ENCODE peak calls at places on chromosomes 13 and 19, in six cellular contexts. E, B, O, J, V and Z are unnamed samples.

GRCh38 chr19:39126312-39126561 is 651 bp downstream of the PAK4 start:
- ATAC-seq in E (no peak), B (no peak), O (no peak), J (no peak), V (no peak), Z (no peak)

GRCh38 chr13:35702316-35702715 is 225.8 kb upstream of the MAB21L1 start:
- ATAC-seq in E (no peak), B (peak), O (no peak), J (no peak), V (no peak), Z (no peak)

GRCh38 chr13:94860981-94861407 is 148.6 kb upstream of the SOX21 start:
- ATAC-seq in E (no peak), B (no peak), O (peak), J (no peak), V (no peak), Z (peak)

GRCh38 chr19:19256072-19256969 is 16.8 kb downstream of the TM6SF2 start:
- ATAC-seq in E (no peak), B (no peak), O (peak), J (no peak), V (no peak), Z (no peak)

GRCh38 chr13:104530741-104531140 is 1464.5 kb upstream of the SLC10A2 start:
- ATAC-seq in E (no peak), B (no peak), O (no peak), J (no peak), V (no peak), Z (no peak)

GRCh38 chr19:39996811-39997594 is at the start of gene ZNF546:
- ATAC-seq in E (peak), B (peak), O (peak), J (peak), V (peak), Z (peak)

GRCh38 chr13:96218475-96218874 is 128.6 kb downstream of the HS6ST3 start:
- ATAC-seq in E (no peak), B (no peak), O (no peak), J (no peak), V (no peak), Z (no peak)

GRCh38 chr19:19475845-19476828 is 39.2 kb downstream of the TSSK6 start:
- ATAC-seq in E (no peak), B (no peak), O (peak), J (no peak), V (peak), Z (peak)

GRCh38 chr13:114005206-114005720 is 31.4 kb upstream of the C13orf46 start:
- ATAC-seq in E (peak), B (no peak), O (no peak), J (no peak), V (no peak), Z (no peak)

GRCh38 chr13:31950121-31950810 is 81.3 kb upstream of the FRY start:
- ATAC-seq in E (no peak), B (no peak), O (no peak), J (no peak), V (no peak), Z (no peak)

GRCh38 chr19:18161691-18162039 is 8.7 kb downstream of the PIK3R2 start:
- ATAC-seq in E (no peak), B (no peak), O (no peak), J (no peak), V (peak), Z (peak)

GRCh38 chr19:11767633-11768133 is 883 bp downstream of the ZNF441 start:
- ATAC-seq in E (peak), B (peak), O (peak), J (no peak), V (no peak), Z (no peak)

GRCh38 chr13:52925221-52925620 is 76.8 kb upstream of the PCDH8 start:
- ATAC-seq in E (no peak), B (no peak), O (no peak), J (no peak), V (no peak), Z (peak)

GRCh38 chr13:44088911-44089851 is 209.5 kb downstream of the LACC1 start:
- ATAC-seq in E (no peak), B (no peak), O (no peak), J (no peak), V (no peak), Z (no peak)

GRCh38 chr19:15517778-15518177 is 9.5 kb downstream of the CYP4F22 start:
- ATAC-seq in E (no peak), B (no peak), O (no peak), J (no peak), V (no peak), Z (no peak)

GRCh38 chr13:79360064-79360463 is 46.0 kb downstream of the RBM26 start:
- ATAC-seq in E (no peak), B (no peak), O (no peak), J (no peak), V (no peak), Z (no peak)

GRCh38 chr19:38037151-38037611 is 130.2 kb downstream of the SIPA1L3 start:
- ATAC-seq in E (peak), B (no peak), O (no peak), J (no peak), V (no peak), Z (no peak)

GRCh38 chr13:36919206-36919832 is 719 bp downstream of the SMAD9 start:
- ATAC-seq in E (peak), B (peak), O (peak), J (no peak), V (peak), Z (peak)

GRCh38 chr13:51562011-51562671 is 22.1 kb upstream of the WDFY2 start:
- ATAC-seq in E (no peak), B (no peak), O (no peak), J (no peak), V (no peak), Z (no peak)

GRCh38 chr13:50810998-50811397 is 32.5 kb downstream of the DLEU7 start:
- ATAC-seq in E (no peak), B (no peak), O (no peak), J (no peak), V (no peak), Z (no peak)

GRCh38 chr13:40662866-40663265 is 3.6 kb downstream of the FOXO1 start:
- ATAC-seq in E (no peak), B (no peak), O (no peak), J (no peak), V (no peak), Z (no peak)

GRCh38 chr19:42412223-42412622 is 15.0 kb downstream of the LIPE start:
- ATAC-seq in E (peak), B (peak), O (peak), J (no peak), V (peak), Z (peak)

GRCh38 chr19:18168673-18169381 is 4.8 kb upstream of the IFI30 start:
- ATAC-seq in E (no peak), B (no peak), O (no peak), J (no peak), V (no peak), Z (no peak)

GRCh38 chr13:38338089-38338488 is 11.6 kb upstream of the UFM1 start:
- ATAC-seq in E (no peak), B (no peak), O (no peak), J (no peak), V (no peak), Z (no peak)

GRCh38 chr19:3969435-3970312 is 1.2 kb downstream of the DAPK3 start:
- ATAC-seq in E (peak), B (no peak), O (peak), J (no peak), V (peak), Z (no peak)

GRCh38 chr19:1826557-1827521 is 14.8 kb upstream of the ATP8B3 start:
- ATAC-seq in E (no peak), B (no peak), O (peak), J (no peak), V (peak), Z (no peak)

GRCh38 chr13:30720470-30720869 is 14.9 kb upstream of the ALOX5AP start:
- ATAC-seq in E (no peak), B (no peak), O (no peak), J (no peak), V (no peak), Z (no peak)

GRCh38 chr13:45448965-45449559 is 15.7 kb upstream of the COG3 start:
- ATAC-seq in E (no peak), B (no peak), O (no peak), J (no peak), V (no peak), Z (no peak)

GRCh38 chr13:45352031-45352430 is 11.0 kb upstream of the TPT1 start:
- ATAC-seq in E (no peak), B (no peak), O (peak), J (no peak), V (peak), Z (no peak)

GRCh38 chr19:22527554-22527953 is 105.4 kb upstream of the ZNF98 start:
- ATAC-seq in E (no peak), B (no peak), O (no peak), J (no peak), V (no peak), Z (no peak)

GRCh38 chr19:5891572-5891937 is 12.0 kb downstream of the NDUFA11 start:
- ATAC-seq in E (no peak), B (no peak), O (no peak), J (no peak), V (no peak), Z (no peak)

DNA sequence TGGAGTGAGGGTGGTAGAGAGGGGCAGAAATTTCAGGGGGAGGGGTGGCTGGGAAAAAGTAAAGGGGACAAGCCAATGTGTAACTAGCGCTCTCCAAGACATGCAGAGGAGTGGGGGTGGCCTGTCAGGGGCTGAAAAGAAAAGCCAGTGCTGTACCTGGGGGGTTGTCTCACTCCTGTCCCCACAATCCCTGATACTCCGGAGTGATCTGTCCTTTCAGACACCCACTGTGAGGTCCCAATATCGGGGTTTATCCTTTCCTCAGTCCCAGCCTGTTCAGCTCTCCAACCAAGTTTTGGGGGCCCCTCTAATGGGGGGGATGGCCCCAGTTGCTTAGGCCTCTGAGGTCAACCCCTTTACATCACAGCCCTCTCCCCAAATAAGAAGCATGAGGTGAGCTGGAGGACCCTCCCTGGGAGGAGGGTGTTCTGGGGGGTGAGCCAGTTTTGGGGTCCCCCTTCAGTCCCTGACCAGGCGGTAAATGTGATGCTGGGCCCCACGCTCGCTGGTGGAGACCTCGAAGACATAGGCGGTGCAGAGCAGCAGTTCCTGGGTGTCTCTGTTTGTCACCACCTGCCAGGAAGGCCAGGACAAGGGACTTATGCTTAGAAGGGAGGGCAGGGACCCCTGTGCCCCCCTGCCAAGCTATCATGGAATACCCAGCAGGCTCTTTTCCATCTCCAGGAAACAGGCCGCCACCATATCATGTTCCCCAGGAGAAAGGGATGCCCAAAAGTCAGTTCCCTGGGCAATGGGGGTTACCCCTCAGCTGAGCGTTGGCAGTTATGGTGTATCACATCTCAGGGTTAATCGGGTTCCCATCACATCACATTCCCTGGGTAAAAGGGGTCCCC is 5.9 kb downstream of the CD37 start:
- ATAC-seq in E (no peak), B (no peak), O (no peak), J (no peak), V (no peak), Z (no peak)
- H3K27ac ChIP-seq in E (no peak), B (peak), O (no peak), J (no peak), V (no peak), Z (no peak)

GRCh38 chr13:111347438-111347837 is 27.0 kb downstream of the TEX29 start:
- ATAC-seq in E (no peak), B (no peak), O (no peak), J (no peak), V (no peak), Z (no peak)
- H3K4me3 ChIP-seq in E (no peak), B (no peak), O (no peak), J (no peak), V (no peak), Z (no peak)

DNA sequence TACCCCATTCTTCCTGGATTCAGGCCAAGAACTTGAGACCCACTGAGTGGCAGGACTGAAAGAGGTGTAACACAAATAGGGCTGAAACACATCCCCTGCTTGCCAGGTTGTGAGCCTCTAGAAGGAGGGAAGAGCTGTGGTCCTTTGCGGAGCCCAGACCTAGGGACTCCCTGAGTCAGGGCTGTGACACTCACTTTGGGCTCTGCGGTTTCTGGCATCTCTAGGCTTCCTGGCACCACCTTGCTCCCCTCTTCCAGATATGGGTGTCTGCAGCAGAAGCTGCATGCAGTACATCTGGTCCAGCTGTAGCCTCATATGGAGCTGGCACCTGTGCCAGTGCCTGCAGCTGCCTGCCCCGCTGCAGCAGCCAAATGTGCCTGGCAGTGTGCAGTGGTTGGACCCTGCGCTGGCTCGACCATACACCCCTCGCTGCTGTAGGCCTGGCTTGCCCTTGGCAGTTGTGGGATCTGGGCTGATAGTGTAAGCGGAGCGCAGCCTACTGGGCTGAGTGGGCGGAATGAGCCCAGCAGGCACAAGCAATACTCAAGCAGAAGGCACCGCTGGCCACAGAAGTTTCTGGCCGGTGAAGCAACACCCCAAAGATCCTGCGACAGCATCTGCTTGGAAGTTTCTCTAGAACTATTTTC is 290.4 kb downstream of the SLITRK6 start:
- ATAC-seq in E (no peak), B (peak), O (peak), J (no peak), V (no peak), Z (peak)
- H3K27ac ChIP-seq in E (no peak), B (no peak), O (peak), J (no peak), V (no peak), Z (no peak)

DNA sequence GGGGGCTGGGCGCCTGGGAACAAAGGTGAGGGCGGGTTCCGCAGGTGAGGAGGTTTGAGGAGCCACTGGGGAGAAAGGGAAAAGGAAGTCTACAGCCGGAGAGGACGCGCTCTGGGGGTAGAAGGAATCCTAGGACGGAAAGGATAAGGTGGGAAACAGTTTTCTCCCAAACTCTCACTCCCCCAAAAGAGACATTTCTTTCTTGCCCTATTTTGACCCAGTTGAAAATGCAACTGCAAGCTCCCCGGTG is 651 bp upstream of the POLR1D start:
- ATAC-seq in E (no peak), B (no peak), O (no peak), J (no peak), V (peak), Z (no peak)
- H3K4me3 ChIP-seq in E (peak), B (peak), O (peak), J (peak), V (peak), Z (peak)